ENCODE peak calls at places on chromosomes 13 and 19, in nine cellular contexts. K is effector memory CD4-positive, alpha-beta T cell; N is cardiac fibroblast; Z is dorsolateral prefrontal cortex; D is fibroblast of lung; U is mammary epithelial cell; J is IMR-90; Y is fibroblast of pulmonary artery; C is tibial nerve. I is an unnamed sample.

GRCh38 chr19:11092181-11092538 is 2.9 kb downstream of the LDLR start:
- DNase-seq in Y (peak), N (peak), U (peak), J (peak), Z (no peak), C (no peak), D (peak), K (peak), I (peak)

GRCh38 chr19:3243851-3244700 is 19.6 kb downstream of the CELF5 start:
- DNase-seq in K (no peak), J (peak), U (peak), C (no peak), Z (no peak), N (peak), Y (peak), D (peak), I (peak)

GRCh38 chr13:83085186-83085900 is 796.9 kb downstream of the SLITRK1 start:
- DNase-seq in C (no peak), D (peak), K (no peak), J (peak), Y (peak), N (peak), U (no peak), Z (no peak), I (no peak)

GRCh38 chr19:19053508-19054314 is 10.1 kb upstream of the SLC25A42 start:
- DNase-seq in C (no peak), N (peak), U (no peak), K (peak), Y (peak), J (peak), D (no peak), Z (peak), I (peak)

GRCh38 chr13:75904012-75904411 is 267.9 kb downstream of the LMO7 start:
- DNase-seq in D (no peak), Y (no peak), C (no peak), Z (no peak), N (no peak), U (no peak), K (no peak), J (no peak), I (no peak)

GRCh38 chr13:98439136-98439828 is 137.6 kb downstream of the STK24 start:
- DNase-seq in Y (no peak), N (no peak), D (no peak), Z (no peak), C (no peak), J (no peak), U (no peak), K (no peak), I (no peak)

GRCh38 chr19:13937479-13938360 is 497 bp downstream of the PODNL1 start:
- DNase-seq in D (peak), N (no peak), Z (no peak), U (no peak), K (no peak), C (no peak), Y (no peak), J (no peak), I (no peak)

GRCh38 chr19:36635342-36635741 is 30.2 kb downstream of the ZNF382 start:
- DNase-seq in U (no peak), D (no peak), K (no peak), Y (no peak), J (no peak), Z (no peak), N (no peak), C (no peak), I (no peak)

GRCh38 chr19:19480688-19481087 is 34.7 kb downstream of the TSSK6 start:
- DNase-seq in Z (no peak), C (no peak), N (no peak), J (no peak), D (peak), Y (no peak), K (no peak), U (no peak), I (no peak)

GRCh38 chr13:50592412-50593145 is 250.9 kb downstream of the DLEU7 start:
- DNase-seq in C (no peak), Y (peak), U (peak), D (peak), Z (no peak), J (peak), N (peak), K (no peak), I (no peak)

GRCh38 chr19:19538077-19538764 is at the start of gene CILP2:
- DNase-seq in D (no peak), K (peak), Y (no peak), N (no peak), J (no peak), C (no peak), U (no peak), Z (no peak), I (peak)

GRCh38 chr19:13995017-13995728 is 10.9 kb downstream of the RFX1 start:
- DNase-seq in K (no peak), N (peak), Z (peak), U (no peak), C (no peak), D (no peak), Y (no peak), J (peak), I (no peak)

GRCh38 chr19:42657551-42657950 is 62.8 kb upstream of the CEACAM8 start:
- DNase-seq in J (peak), N (no peak), Z (no peak), C (no peak), D (peak), K (no peak), U (peak), Y (peak), I (no peak)

GRCh38 chr13:69287050-69287698 is 820.5 kb upstream of the ATXN8OS start:
- DNase-seq in D (no peak), Y (no peak), K (no peak), N (no peak), Z (no peak), J (no peak), C (no peak), U (no peak), I (no peak)

GRCh38 chr13:34911159-34911558 is 30.9 kb upstream of the NBEA start:
- DNase-seq in N (no peak), U (no peak), C (no peak), J (no peak), Z (no peak), K (no peak), Y (no peak), D (no peak), I (no peak)

GRCh38 chr13:43730642-43731041 is 56.1 kb downstream of the ENOX1 start:
- DNase-seq in K (no peak), C (no peak), Z (no peak), N (peak), D (peak), U (peak), Y (peak), J (peak), I (no peak)

GRCh38 chr13:105778196-105778595 is 757.3 kb downstream of the EFNB2 start:
- DNase-seq in U (peak), D (peak), N (peak), Z (no peak), K (no peak), Y (peak), J (peak), C (no peak), I (no peak)

GRCh38 chr13:48184260-48184659 is 48.7 kb upstream of the ITM2B start:
- DNase-seq in Y (no peak), Z (no peak), J (no peak), D (no peak), K (no peak), N (no peak), C (no peak), U (no peak), I (no peak)

DNA sequence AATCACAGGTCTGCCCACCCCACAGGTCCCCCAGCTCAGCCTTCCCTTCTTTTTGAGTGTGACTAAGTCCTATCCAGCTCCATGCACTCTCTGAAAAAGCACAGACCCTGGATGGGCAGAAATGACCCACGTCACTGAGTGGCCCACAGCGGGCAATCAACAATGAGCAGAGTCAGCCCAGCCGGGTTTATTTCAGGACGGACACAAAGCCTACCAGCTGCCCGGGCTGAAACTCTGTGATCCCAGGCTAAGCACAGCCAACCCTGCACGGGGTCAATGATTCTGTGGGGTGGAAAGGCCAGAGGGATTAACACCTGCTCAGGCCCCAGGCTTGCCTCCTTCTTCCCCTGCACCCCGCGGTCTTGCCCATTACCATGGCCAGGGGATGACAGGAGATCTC is 8.4 kb downstream of the NAPA start:
- DNase-seq in N (no peak), D (no peak), C (no peak), U (no peak), J (no peak), K (no peak), Y (no peak), Z (no peak), I (no peak)
- H3K4me3 ChIP-seq in N (no peak), D (no peak), C (no peak), U (no peak), J (no peak), K (no peak), Y (no peak), Z (no peak), I (no peak)

GRCh38 chr13:114222461-114222968 is 12.2 kb upstream of the CDC16 start:
- DNase-seq in D (peak), K (no peak), J (peak), Z (no peak), N (peak), U (no peak), C (peak), Y (peak), I (no peak)

GRCh38 chr13:114226699-114227323 is 7.9 kb upstream of the CDC16 start:
- DNase-seq in N (peak), Z (peak), C (peak), D (peak), Y (peak), J (peak), K (peak), U (peak), I (peak)

GRCh38 chr13:114225610-114226009 is 9.1 kb upstream of the CDC16 start:
- DNase-seq in C (no peak), D (no peak), N (no peak), K (no peak), J (no peak), Y (no peak), U (no peak), Z (no peak), I (no peak)

GRCh38 chr13:114226088-114226487 is 8.6 kb upstream of the CDC16 start:
- DNase-seq in D (no peak), Y (no peak), J (no peak), Z (no peak), N (no peak), U (no peak), K (no peak), C (no peak), I (no peak)

GRCh38 chr13:114224201-114224600 is 10.5 kb upstream of the CDC16 start:
- DNase-seq in Y (no peak), C (no peak), K (no peak), D (no peak), U (no peak), J (no peak), Z (no peak), N (no peak), I (no peak)
- H3K4me3 ChIP-seq in Y (no peak), C (no peak), K (no peak), D (no peak), U (no peak), J (no peak), Z (no peak), N (no peak), I (no peak)

GRCh38 chr19:29630661-29631060 is 24.6 kb downstream of the POP4 start:
- DNase-seq in Y (no peak), N (no peak), K (no peak), U (no peak), J (no peak), C (no peak), D (no peak), Z (no peak), I (no peak)
- H3K4me3 ChIP-seq in Y (no peak), N (no peak), K (no peak), U (no peak), J (no peak), C (no peak), D (no peak), Z (no peak), I (no peak)

GRCh38 chr13:41017153-41017552 is 2.0 kb downstream of the ELF1 start:
- DNase-seq in D (no peak), N (no peak), U (peak), K (peak), J (no peak), C (no peak), Y (no peak), Z (no peak), I (peak)
- H3K4me3 ChIP-seq in D (no peak), N (no peak), U (peak), K (peak), J (no peak), C (peak), Y (no peak), Z (peak), I (peak)

GRCh38 chr13:110387451-110388140 is 80.5 kb downstream of the COL4A2 start:
- DNase-seq in U (peak), K (no peak), Z (no peak), N (peak), J (peak), Y (peak), C (no peak), D (no peak), I (no peak)
- H3K4me3 ChIP-seq in U (peak), K (no peak), Z (no peak), N (no peak), J (no peak), Y (no peak), C (no peak), D (no peak), I (no peak)

GRCh38 chr19:55536951-55537740 is at the start of gene SBK2:
- DNase-seq in C (no peak), U (no peak), D (no peak), K (no peak), J (no peak), N (no peak), Y (no peak), Z (no peak), I (no peak)
- H3K4me3 ChIP-seq in C (no peak), U (no peak), D (no peak), K (no peak), J (no peak), N (no peak), Y (no peak), Z (no peak), I (no peak)

DNA sequence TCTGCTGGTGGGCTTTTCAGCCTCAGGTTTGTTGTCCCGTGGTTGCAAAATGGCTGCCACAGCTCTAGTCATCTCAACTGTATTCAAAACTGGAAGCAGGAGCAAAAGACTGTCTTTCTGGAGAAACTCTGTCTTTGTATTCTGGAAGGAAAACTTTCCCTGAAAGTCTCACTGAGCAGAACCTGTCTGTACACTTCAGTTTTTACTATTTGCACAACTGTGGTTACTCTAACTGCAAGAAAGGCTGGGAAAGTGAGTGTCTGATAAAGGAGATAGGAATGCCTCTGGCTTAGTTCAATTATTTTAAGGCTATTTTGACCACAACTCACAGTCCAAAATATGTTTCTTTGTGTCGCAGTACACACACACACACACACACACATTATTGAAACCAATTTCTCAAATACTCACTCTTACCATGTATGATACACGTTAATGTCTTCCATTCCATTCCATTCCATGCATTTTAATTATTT is 49.7 kb upstream of the EHD2 start:
- DNase-seq in U (peak), C (no peak), N (peak), K (no peak), J (peak), Z (no peak), Y (peak), D (peak), I (no peak)
- H3K4me3 ChIP-seq in U (no peak), C (no peak), N (no peak), K (no peak), J (no peak), Z (no peak), Y (no peak), D (peak), I (no peak)

GRCh38 chr19:45608948-45609347 is 6.9 kb upstream of the GPR4 start:
- DNase-seq in C (no peak), Z (no peak), K (no peak), Y (no peak), U (no peak), N (no peak), J (no peak), D (no peak), I (no peak)

GRCh38 chr19:45601524-45602522 is at the start of gene GPR4:
- DNase-seq in N (peak), D (no peak), J (no peak), U (no peak), Z (no peak), Y (peak), C (no peak), K (no peak), I (no peak)

GRCh38 chr19:45607071-45608029 is 5.3 kb upstream of the GPR4 start:
- DNase-seq in K (peak), D (peak), Y (peak), Z (peak), J (peak), C (peak), U (peak), N (peak), I (peak)
- H3K4me3 ChIP-seq in K (no peak), D (peak), Y (peak), Z (no peak), J (no peak), C (peak), U (no peak), N (peak), I (peak)

I was measured in CD8-positive, alpha-beta memory T cell.